ENCODE peak calls at places on chromosomes 7 and 10, in four cellular contexts. U is IMR-90, D is prostate gland, L is heart left ventricle. I is an unnamed sample.

GRCh38 chr10:98295907-98296306 is 27.9 kb upstream of the LOXL4 start:
- DNase-seq in U (peak), D (no peak), L (no peak), I (no peak)

GRCh38 chr10:44949915-44950314 is 9.7 kb upstream of the RASSF4 start:
- DNase-seq in U (no peak), D (no peak), L (no peak), I (no peak)

GRCh38 chr7:42831051-42831952 is 80.6 kb downstream of the C7orf25 start:
- DNase-seq in L (peak), U (peak), D (peak), I (no peak)

GRCh38 chr10:3944591-3944990 is 159.6 kb upstream of the KLF6 start:
- DNase-seq in L (no peak), U (no peak), D (no peak), I (no peak)

GRCh38 chr10:28089467-28089866 is 90.6 kb upstream of the ODAD2 start:
- DNase-seq in D (no peak), U (peak), L (no peak), I (no peak)

GRCh38 chr10:77975086-77975666 is 48.6 kb upstream of the DLG5 start:
- DNase-seq in D (no peak), L (no peak), U (no peak), I (no peak)

GRCh38 chr7:112777406-112777805 is 12.8 kb downstream of the TMEM168 start:
- DNase-seq in U (no peak), L (no peak), D (no peak), I (no peak)

GRCh38 chr10:93749218-93749799 is 8.4 kb upstream of the LGI1 start:
- DNase-seq in D (no peak), L (no peak), U (no peak), I (no peak)

GRCh38 chr10:75430000-75430763 is 1.2 kb upstream of the LRMDA start:
- DNase-seq in D (peak), L (peak), U (no peak), I (no peak)

GRCh38 chr10:6840766-6841165 is 260.7 kb upstream of the PRKCQ start:
- DNase-seq in L (no peak), D (no peak), U (peak), I (no peak)

GRCh38 chr7:151717415-151717814 is 159.5 kb downstream of the PRKAG2 start:
- DNase-seq in L (peak), D (no peak), U (no peak), I (no peak)

GRCh38 chr7:18675579-18675978 is 180.0 kb downstream of the HDAC9 start:
- DNase-seq in L (no peak), D (no peak), U (no peak), I (no peak)

GRCh38 chr7:92925876-92926696 is 89.7 kb upstream of the CDK6 start:
- DNase-seq in U (peak), L (no peak), D (no peak), I (no peak)

GRCh38 chr10:11823122-11823988 is at the start of gene PROSER2:
- DNase-seq in U (peak), L (peak), D (peak), I (peak)

GRCh38 chr7:17126413-17127374 is 171.8 kb upstream of the AHR start:
- DNase-seq in L (no peak), D (no peak), U (peak), I (no peak)

GRCh38 chr10:87691515-87692070 is 31.9 kb downstream of the PAPSS2 start:
- DNase-seq in L (no peak), D (no peak), U (no peak), I (no peak)

GRCh38 chr10:24894309-24894708 is 58.1 kb downstream of the PRTFDC1 start:
- DNase-seq in L (peak), D (no peak), U (peak), I (no peak)

GRCh38 chr10:50033481-50033880 is 34.3 kb upstream of the WASHC2A start:
- DNase-seq in L (no peak), U (peak), D (no peak), I (no peak)

GRCh38 chr7:22589641-22590141 is 89.7 kb upstream of the STEAP1B start:
- DNase-seq in L (peak), U (peak), D (no peak), I (no peak)

GRCh38 chr7:98826811-98827231 is 43.0 kb downstream of the TMEM130 start:
- DNase-seq in U (no peak), L (peak), D (peak), I (no peak)

DNA sequence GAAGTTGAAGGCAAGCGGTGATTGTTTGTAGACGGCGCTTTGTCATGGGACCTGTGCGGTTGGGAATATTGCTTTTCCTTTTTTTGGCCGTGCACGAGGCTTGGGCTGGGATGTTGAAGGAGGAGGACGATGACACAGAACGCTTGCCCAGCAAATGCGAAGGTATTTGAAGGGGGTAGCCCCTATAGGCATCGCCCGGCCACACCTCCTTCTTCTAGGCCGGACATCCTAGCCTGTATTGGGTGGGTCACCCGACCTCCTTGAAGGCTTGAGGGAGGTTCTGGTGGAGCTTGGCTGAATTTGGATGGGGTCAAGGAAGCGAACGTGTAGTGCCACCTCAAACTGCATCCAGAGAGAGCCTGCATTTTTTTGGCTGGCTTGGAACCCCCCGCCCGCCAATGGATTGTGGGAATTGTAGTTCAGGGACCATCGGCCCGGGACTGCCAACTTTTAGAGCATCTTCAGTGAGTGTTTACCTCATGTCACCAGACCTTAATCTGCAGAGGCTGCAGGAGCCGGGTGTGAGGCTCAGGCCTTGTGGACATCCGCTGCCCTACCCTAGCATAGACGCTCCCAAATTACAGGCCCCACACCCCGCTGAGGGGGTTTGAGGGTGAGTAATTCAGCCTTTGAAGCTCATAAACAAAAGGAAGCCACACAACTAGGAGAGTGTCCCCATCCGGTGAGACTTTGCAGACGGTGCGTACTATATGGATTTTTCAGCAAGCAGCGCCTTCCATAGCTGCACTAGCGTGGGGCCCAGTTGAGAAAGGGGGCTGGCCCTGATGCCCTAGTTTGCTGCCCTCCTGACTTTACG is 475 bp downstream of the CNPY4 start:
- DNase-seq in D (peak), L (peak), U (peak), I (peak)
- TF ChIP-seq POLR2A in D (peak), L (no peak), U (no peak), I (no peak)

GRCh38 chr7:54985405-54986360 is 33.1 kb upstream of the EGFR start:
- DNase-seq in U (peak), D (no peak), L (no peak), I (no peak)
- H3K4me3 ChIP-seq in U (no peak), D (no peak), L (no peak), I (no peak)

GRCh38 chr7:5423844-5424688 is 432 bp upstream of the TNRC18 start:
- DNase-seq in L (peak), D (peak), U (peak), I (peak)

GRCh38 chr7:5423272-5423843 is at the start of gene TNRC18:
- DNase-seq in L (peak), D (peak), U (no peak), I (peak)

GRCh38 chr7:5421626-5422323 is 1.9 kb downstream of the TNRC18 start:
- DNase-seq in D (peak), U (peak), L (peak), I (peak)

GRCh38 chr7:5420841-5421625 is 2.6 kb downstream of the TNRC18 start:
- DNase-seq in D (no peak), U (no peak), L (peak), I (no peak)

DNA sequence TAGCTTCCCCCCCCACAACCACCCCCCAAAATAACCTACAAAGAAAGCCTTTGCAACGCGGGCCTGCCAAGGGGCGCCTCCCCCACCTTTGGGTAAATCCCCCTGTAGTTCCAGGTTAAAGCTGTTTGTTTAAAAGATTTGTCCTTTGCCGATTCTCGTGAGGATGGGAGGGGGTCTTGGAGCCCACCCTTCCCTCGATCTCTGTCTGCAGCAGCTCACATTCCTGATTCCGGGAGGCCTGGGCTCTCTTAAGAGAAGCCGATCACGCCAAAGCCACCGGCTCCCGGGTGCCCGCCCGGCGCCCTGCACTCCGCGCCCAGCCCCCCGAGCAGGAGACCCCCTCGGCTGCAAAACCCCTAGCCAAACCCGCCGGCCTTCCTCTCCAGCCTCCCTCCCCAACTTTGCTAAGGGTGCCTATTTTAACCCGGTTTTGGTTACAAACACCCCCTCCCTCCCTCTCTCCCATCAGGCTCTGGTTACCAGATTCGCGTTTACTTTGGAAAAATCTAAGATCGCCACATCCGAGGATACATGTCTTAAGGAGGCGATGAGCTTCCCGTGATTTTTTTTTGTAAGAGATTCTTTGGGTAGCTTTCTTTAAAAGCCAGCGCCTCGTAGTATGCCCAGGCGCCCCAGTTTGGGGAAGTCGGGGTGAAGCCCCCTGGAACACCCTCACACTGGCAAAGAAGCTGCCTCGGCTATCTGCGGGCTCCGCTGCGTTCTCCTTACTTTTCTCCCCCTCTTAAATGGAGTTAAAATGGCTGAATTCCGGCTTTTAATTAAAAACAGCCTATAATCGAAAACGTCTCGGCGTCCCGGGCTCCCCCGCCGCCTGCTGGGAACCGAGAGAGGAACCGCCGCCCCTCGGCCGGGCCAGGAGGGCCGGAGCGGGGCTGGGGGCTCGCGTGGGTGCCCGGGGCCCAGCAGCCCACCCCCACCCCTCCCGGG is 1.0 kb downstream of the TNRC18 start:
- DNase-seq in L (peak), D (peak), U (peak), I (no peak)
- TF ChIP-seq CTCF in L (peak), D (no peak), U (peak), I (no peak)

GRCh38 chr10:118625504-118625903 is 30.1 kb upstream of the PRLHR start:
- DNase-seq in U (no peak), L (no peak), D (no peak), I (no peak)
- TF ChIP-seq POLR2A in U (no peak), L (no peak), D (no peak), I (no peak)

DNA sequence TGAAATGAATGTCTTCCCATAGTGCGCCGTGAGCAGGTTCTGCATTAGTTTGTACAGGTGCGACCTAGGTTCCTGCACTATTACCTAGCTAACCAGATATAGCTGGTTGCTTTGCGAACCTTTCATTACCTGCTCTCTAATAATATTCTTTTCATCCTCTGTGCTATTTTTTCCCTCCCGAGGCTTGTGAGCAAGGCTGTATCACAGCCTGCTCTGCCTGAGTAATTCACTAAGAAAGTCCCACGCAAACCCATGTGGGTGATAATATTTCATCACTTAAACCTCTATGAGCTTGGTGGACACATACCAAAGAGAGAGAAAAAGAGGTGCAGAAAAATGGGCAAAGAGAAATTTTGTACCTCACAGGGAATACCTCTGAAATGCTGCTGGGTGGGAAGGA is 8.4 kb downstream of the INHBA start:
- DNase-seq in D (no peak), U (peak), L (no peak), I (no peak)
- H3K4me3 ChIP-seq in D (no peak), U (no peak), L (no peak), I (no peak)

DNA sequence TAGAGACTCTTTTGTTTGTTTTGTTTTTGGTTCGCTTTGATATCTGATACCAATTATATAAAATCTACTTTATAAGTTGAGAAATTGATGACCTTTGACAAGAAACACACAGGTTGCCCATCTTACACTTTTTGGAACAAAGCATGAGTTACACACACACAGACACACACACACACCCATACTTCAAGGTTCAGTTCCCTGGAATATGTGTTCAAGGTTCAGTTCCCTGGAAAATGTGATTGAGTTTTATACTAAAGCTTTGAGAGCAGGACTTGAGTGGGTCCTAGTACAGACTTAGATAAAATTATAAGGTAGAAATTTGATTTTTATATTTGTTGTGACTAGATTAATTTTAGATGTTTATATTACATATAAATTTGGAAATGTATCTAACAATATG is 134.2 kb upstream of the PRR15 start:
- DNase-seq in L (no peak), U (no peak), D (no peak), I (no peak)
- TF ChIP-seq CTCF in L (no peak), U (no peak), D (no peak), I (no peak)

DNA sequence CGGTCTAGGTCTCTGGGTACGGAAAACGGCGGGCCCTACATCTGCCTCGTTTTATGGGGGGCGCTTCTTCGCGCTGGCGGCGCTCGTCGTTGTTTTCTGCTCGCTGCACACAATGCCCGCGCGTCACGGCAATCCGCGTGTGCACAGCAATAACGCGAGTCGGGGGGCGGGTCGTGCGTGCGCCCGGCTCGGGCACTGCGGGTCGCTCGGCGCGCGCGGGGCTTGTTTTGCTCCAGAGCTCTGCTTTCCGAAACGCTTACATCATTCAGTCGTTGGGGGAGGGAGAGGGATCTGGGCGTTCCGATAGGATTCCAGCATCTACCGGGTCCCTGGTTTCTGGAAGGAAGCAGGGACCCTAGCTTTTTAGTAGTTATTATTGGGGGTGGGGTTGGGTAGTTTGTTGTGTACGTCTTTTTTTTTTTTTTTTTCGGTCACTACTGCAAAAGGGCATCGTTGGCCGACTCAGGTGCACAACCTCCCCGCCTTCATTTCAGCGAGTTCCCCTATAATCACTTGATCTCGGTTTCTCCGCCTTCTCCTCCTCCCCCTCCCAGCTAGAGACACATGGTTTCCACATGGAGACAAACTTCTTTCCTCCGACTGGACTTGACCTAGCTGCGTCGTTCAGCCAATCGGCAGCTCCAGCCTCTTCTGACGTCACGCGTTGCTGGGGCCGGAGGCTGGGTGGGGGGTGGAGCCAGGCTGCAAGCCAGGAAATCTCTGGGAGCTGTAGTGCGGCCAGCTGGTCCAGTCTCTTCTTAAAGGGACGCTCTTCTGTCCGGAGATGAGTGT is 3.5 kb downstream of the MXI1 start:
- DNase-seq in L (peak), U (peak), D (peak), I (peak)
- TF ChIP-seq POLR2A in L (no peak), U (no peak), D (peak), I (peak)

DNA sequence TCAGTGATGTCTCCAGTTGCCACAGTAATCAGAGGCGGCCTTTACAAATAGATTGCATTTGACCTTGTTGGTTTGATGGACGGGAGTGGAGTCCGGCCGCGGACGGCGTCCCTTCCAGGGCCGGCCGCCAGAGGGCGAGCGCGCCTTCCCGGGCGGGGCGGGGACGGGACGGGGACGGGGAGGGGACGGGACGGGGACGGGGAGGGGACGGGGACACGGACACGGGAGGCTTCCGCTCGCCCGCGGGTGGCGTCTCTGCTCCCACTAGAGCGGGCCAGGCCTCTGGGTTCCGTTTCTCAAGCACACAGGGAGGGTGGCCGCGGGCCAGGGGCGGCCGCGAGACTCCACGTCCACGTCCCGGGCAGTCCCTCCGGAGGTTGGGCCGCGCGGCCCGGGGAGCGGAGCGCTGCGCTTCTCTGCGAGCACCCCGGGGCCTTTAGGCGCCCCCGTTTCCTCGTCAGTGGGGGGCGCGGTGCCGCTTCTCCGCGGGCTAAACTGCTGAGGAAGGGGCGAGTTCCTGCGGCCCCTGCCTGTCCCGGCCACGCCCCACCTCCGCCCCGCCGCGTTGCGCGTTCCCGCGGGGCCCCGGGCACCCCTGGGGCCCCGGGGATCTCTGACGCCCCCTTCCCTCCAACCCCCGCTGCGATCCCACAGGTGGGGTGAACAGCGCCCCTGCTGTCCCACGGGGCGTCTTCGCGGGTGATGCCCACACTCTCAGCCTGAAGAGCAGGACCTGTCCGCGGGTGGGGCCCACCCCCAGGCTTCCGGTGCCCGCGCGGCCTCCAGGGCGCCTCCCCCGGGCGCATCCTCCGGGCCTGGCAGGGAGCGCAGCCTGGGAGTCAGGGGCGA is 84.2 kb upstream of the MKI67 start:
- DNase-seq in L (peak), D (peak), U (no peak), I (peak)
- H3K4me3 ChIP-seq in L (peak), D (peak), U (peak), I (peak)

GRCh38 chr7:2102375-2102723 is 130.4 kb downstream of the MAD1L1 start:
- DNase-seq in U (no peak), D (no peak), L (no peak), I (no peak)

GRCh38 chr7:2101630-2102374 is 130.9 kb downstream of the MAD1L1 start:
- DNase-seq in L (no peak), D (no peak), U (no peak), I (no peak)

GRCh38 chr7:2098496-2098895 is 134.2 kb downstream of the MAD1L1 start:
- DNase-seq in L (no peak), D (no peak), U (no peak), I (no peak)

GRCh38 chr7:2099036-2099957 is 133.4 kb downstream of the MAD1L1 start:
- DNase-seq in U (peak), L (no peak), D (no peak), I (no peak)

GRCh38 chr7:2100278-2101205 is 132.2 kb downstream of the MAD1L1 start:
- DNase-seq in U (no peak), D (no peak), L (peak), I (no peak)
- TF ChIP-seq CTCF in U (peak), D (no peak), L (peak), I (no peak)

I was measured in lower leg skin.